ENCODE peak calls at places on chromosomes 1 and 21, in six cellular contexts. One of them, this sample, is unnamed.

GRCh38 chr21:34883501-34884271 is 165.4 kb downstream of the RUNX1 start:
- DNase-seq in fibroblast of lung: no peak
- DNase-seq in heart right ventricle: no peak
- DNase-seq in bronchial epithelial cell: peak
- DNase-seq in cardiac fibroblast: no peak
- DNase-seq in upper lobe of left lung: no peak
- DNase-seq in this sample: no peak

GRCh38 chr1:163162281-163162937 is 40.3 kb downstream of the RGS5 start:
- DNase-seq in heart right ventricle: no peak
- DNase-seq in bronchial epithelial cell: no peak
- DNase-seq in fibroblast of lung: peak
- DNase-seq in cardiac fibroblast: peak
- DNase-seq in upper lobe of left lung: no peak
- DNase-seq in this sample: no peak

GRCh38 chr1:62281922-62282555 is 37.2 kb downstream of the KANK4 start:
- DNase-seq in heart right ventricle: no peak
- DNase-seq in fibroblast of lung: peak
- DNase-seq in bronchial epithelial cell: no peak
- DNase-seq in cardiac fibroblast: no peak
- DNase-seq in upper lobe of left lung: no peak
- DNase-seq in this sample: no peak

GRCh38 chr1:225849905-225850304 is 32.3 kb downstream of the TMEM63A start:
- DNase-seq in bronchial epithelial cell: no peak
- DNase-seq in fibroblast of lung: no peak
- DNase-seq in cardiac fibroblast: peak
- DNase-seq in heart right ventricle: peak
- DNase-seq in upper lobe of left lung: no peak
- DNase-seq in this sample: no peak

GRCh38 chr1:48160486-48161132 is 61.9 kb upstream of the SLC5A9 start:
- DNase-seq in heart right ventricle: no peak
- DNase-seq in cardiac fibroblast: no peak
- DNase-seq in bronchial epithelial cell: no peak
- DNase-seq in upper lobe of left lung: no peak
- DNase-seq in fibroblast of lung: no peak
- DNase-seq in this sample: no peak

GRCh38 chr1:66607458-66607857 is 73.5 kb downstream of the SGIP1 start:
- DNase-seq in bronchial epithelial cell: no peak
- DNase-seq in cardiac fibroblast: no peak
- DNase-seq in fibroblast of lung: no peak
- DNase-seq in upper lobe of left lung: no peak
- DNase-seq in heart right ventricle: no peak
- DNase-seq in this sample: no peak

GRCh38 chr1:42335809-42336518 is 929 bp upstream of the FOXJ3 start:
- DNase-seq in fibroblast of lung: peak
- DNase-seq in upper lobe of left lung: no peak
- DNase-seq in heart right ventricle: no peak
- DNase-seq in cardiac fibroblast: peak
- DNase-seq in bronchial epithelial cell: peak
- DNase-seq in this sample: no peak

GRCh38 chr1:228291906-228292608 is 84.2 kb downstream of the OBSCN start:
- DNase-seq in cardiac fibroblast: no peak
- DNase-seq in heart right ventricle: no peak
- DNase-seq in bronchial epithelial cell: no peak
- DNase-seq in upper lobe of left lung: peak
- DNase-seq in fibroblast of lung: no peak
- DNase-seq in this sample: no peak

GRCh38 chr1:218498061-218498938 is 153.2 kb downstream of the TGFB2 start:
- DNase-seq in cardiac fibroblast: no peak
- DNase-seq in heart right ventricle: no peak
- DNase-seq in bronchial epithelial cell: peak
- DNase-seq in fibroblast of lung: peak
- DNase-seq in upper lobe of left lung: no peak
- DNase-seq in this sample: no peak

GRCh38 chr1:153929981-153930948 is 7.5 kb upstream of the GATAD2B start:
- DNase-seq in cardiac fibroblast: no peak
- DNase-seq in upper lobe of left lung: no peak
- DNase-seq in heart right ventricle: no peak
- DNase-seq in bronchial epithelial cell: no peak
- DNase-seq in fibroblast of lung: no peak
- DNase-seq in this sample: no peak

GRCh38 chr1:44377925-44378784 is 23.1 kb upstream of the ERI3 start:
- DNase-seq in fibroblast of lung: peak
- DNase-seq in bronchial epithelial cell: peak
- DNase-seq in upper lobe of left lung: no peak
- DNase-seq in cardiac fibroblast: peak
- DNase-seq in heart right ventricle: peak
- DNase-seq in this sample: no peak

GRCh38 chr1:53369761-53370160 is 41.9 kb upstream of the LRP8 start:
- DNase-seq in heart right ventricle: no peak
- DNase-seq in cardiac fibroblast: no peak
- DNase-seq in upper lobe of left lung: no peak
- DNase-seq in fibroblast of lung: no peak
- DNase-seq in bronchial epithelial cell: no peak
- DNase-seq in this sample: peak

GRCh38 chr21:41589131-41589530 is 81.2 kb upstream of the TMPRSS2 start:
- DNase-seq in cardiac fibroblast: no peak
- DNase-seq in fibroblast of lung: no peak
- DNase-seq in heart right ventricle: no peak
- DNase-seq in bronchial epithelial cell: no peak
- DNase-seq in upper lobe of left lung: no peak
- DNase-seq in this sample: no peak
- TF ChIP-seq CTCF in cardiac fibroblast: no peak
- TF ChIP-seq CTCF in fibroblast of lung: no peak
- TF ChIP-seq CTCF in heart right ventricle: no peak
- TF ChIP-seq CTCF in bronchial epithelial cell: no peak
- TF ChIP-seq CTCF in upper lobe of left lung: no peak
- TF ChIP-seq CTCF in this sample: no peak

GRCh38 chr1:6280761-6281451 is 20.0 kb upstream of the GPR153 start:
- DNase-seq in heart right ventricle: no peak
- DNase-seq in fibroblast of lung: no peak
- DNase-seq in bronchial epithelial cell: no peak
- DNase-seq in cardiac fibroblast: peak
- DNase-seq in upper lobe of left lung: peak
- DNase-seq in this sample: no peak
- TF ChIP-seq CTCF in heart right ventricle: peak
- TF ChIP-seq CTCF in fibroblast of lung: peak
- TF ChIP-seq CTCF in bronchial epithelial cell: peak
- TF ChIP-seq CTCF in cardiac fibroblast: peak
- TF ChIP-seq CTCF in upper lobe of left lung: peak
- TF ChIP-seq CTCF in this sample: peak

GRCh38 chr21:16492892-16493291 is 763.1 kb downstream of the USP25 start:
- DNase-seq in cardiac fibroblast: no peak
- DNase-seq in heart right ventricle: no peak
- DNase-seq in bronchial epithelial cell: no peak
- DNase-seq in upper lobe of left lung: no peak
- DNase-seq in fibroblast of lung: peak
- DNase-seq in this sample: no peak
- TF ChIP-seq CTCF in cardiac fibroblast: no peak
- TF ChIP-seq CTCF in heart right ventricle: no peak
- TF ChIP-seq CTCF in bronchial epithelial cell: no peak
- TF ChIP-seq CTCF in upper lobe of left lung: no peak
- TF ChIP-seq CTCF in fibroblast of lung: no peak
- TF ChIP-seq CTCF in this sample: no peak

DNA sequence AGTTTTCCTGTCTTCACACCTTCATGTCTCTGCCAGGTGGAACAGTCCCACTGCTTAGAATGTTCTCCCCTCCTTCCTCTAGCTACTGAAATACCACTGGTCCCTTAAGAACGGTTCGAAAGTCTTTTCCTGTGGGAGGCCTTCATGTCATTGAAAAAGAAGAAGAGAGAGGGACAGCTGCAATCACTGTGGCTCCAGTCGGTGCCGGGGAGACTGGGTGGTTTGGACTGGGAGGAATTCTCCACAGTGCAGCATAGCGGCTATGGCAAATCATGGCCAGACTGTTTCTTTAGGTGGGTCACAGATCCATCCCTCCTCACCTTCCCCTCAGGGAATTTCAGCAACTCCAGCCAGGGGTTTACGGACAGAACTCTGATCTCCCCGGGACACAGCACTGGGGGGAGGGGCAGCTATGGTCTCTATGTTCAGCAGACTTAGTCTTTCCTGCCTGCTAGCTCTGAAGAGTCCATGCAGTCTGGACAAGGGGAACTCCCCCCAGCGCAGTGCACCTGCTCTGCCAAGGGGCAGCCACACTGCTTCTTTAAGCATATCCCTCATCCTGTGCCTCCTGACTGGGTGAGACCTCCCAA is 567.2 kb downstream of the SMYD3 start:
- DNase-seq in bronchial epithelial cell: no peak
- DNase-seq in upper lobe of left lung: no peak
- DNase-seq in fibroblast of lung: no peak
- DNase-seq in cardiac fibroblast: no peak
- DNase-seq in heart right ventricle: no peak
- DNase-seq in this sample: no peak
- TF ChIP-seq CTCF in bronchial epithelial cell: no peak
- TF ChIP-seq CTCF in upper lobe of left lung: no peak
- TF ChIP-seq CTCF in fibroblast of lung: no peak
- TF ChIP-seq CTCF in cardiac fibroblast: no peak
- TF ChIP-seq CTCF in heart right ventricle: no peak
- TF ChIP-seq CTCF in this sample: no peak

DNA sequence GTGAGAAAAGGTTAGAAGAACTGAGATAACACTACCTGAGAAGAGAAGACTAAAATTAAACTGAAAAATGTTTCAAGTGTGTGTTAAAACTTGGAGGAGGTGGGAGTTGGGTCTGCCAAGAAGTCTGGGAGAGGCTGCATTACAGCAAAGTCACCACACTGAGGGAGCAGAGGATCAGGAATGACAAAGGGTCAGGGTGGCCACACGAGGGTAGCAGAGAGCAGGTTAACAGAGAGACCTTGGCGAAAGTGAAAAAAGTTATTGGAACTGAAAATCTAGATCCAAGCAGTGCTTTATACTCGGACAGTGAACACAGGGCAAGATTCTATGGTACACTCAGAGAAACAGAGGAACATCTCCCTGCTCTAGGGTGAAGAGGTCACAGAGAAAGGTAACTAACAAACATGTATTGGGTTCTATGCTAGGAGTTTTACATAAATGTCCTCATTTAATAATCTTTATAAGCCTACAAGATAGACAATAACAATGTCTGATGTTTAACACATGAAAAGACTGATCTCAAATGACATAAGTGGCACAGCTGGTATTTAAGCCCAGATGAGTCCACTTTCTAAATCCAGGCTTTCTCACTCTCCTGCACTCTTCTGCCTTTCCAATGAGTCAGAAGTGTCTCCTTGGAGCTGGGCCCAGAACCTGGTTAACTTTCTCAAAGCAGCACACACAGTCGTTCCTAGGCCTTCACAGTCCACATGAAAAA is 10.3 kb upstream of the CADM3 start:
- DNase-seq in upper lobe of left lung: no peak
- DNase-seq in heart right ventricle: peak
- DNase-seq in cardiac fibroblast: peak
- DNase-seq in bronchial epithelial cell: peak
- DNase-seq in fibroblast of lung: peak
- DNase-seq in this sample: peak
- TF ChIP-seq CTCF in upper lobe of left lung: peak
- TF ChIP-seq CTCF in heart right ventricle: peak
- TF ChIP-seq CTCF in cardiac fibroblast: peak
- TF ChIP-seq CTCF in bronchial epithelial cell: peak
- TF ChIP-seq CTCF in fibroblast of lung: peak
- TF ChIP-seq CTCF in this sample: peak

DNA sequence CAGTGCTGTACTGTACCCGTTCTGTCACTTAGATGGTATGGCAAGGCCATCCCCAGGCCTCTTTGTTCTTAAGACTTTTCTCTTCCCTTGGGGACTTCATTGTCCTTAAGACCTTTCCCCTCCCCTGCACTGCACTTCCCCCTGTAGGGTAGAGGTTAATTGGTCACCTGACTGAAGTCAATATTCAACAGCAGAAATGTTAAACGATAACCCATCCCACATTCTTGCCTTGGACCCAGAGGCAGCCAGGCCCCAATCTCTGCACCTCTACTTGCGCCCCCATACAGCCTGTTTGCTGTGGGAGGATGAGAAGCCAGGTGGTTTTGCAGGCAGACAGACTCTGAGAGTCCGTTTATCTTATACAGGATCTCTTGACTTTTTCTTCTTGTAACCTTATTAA is 10.2 kb downstream of the PHGDH start:
- DNase-seq in bronchial epithelial cell: no peak
- DNase-seq in heart right ventricle: no peak
- DNase-seq in upper lobe of left lung: no peak
- DNase-seq in cardiac fibroblast: no peak
- DNase-seq in fibroblast of lung: no peak
- DNase-seq in this sample: no peak
- TF ChIP-seq CTCF in bronchial epithelial cell: no peak
- TF ChIP-seq CTCF in heart right ventricle: no peak
- TF ChIP-seq CTCF in upper lobe of left lung: no peak
- TF ChIP-seq CTCF in cardiac fibroblast: no peak
- TF ChIP-seq CTCF in fibroblast of lung: no peak
- TF ChIP-seq CTCF in this sample: no peak

DNA sequence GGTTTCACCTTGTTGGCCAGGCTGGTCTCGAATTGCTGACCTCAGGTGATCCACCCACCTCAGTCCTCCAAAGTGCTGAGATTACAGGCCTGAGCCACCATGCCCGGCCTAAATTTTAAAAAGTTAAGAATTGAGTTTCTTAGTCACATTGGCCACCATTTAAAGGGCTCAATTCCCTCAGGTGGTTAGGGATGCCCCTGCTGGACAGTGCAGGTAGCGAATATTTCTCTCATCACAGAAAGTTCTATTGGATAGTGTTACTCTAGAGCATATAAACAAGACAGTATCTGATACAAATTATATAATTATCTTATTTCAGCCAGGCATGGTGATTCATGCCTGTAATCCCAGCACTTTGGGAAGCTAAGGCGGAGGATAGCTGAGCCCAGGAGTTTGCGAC is 320.2 kb downstream of the ZP4 start:
- DNase-seq in upper lobe of left lung: no peak
- DNase-seq in bronchial epithelial cell: no peak
- DNase-seq in fibroblast of lung: no peak
- DNase-seq in cardiac fibroblast: no peak
- DNase-seq in heart right ventricle: no peak
- DNase-seq in this sample: no peak
- TF ChIP-seq CTCF in upper lobe of left lung: no peak
- TF ChIP-seq CTCF in bronchial epithelial cell: no peak
- TF ChIP-seq CTCF in fibroblast of lung: no peak
- TF ChIP-seq CTCF in cardiac fibroblast: no peak
- TF ChIP-seq CTCF in heart right ventricle: no peak
- TF ChIP-seq CTCF in this sample: peak

This sample was measured in type B pancreatic cell.